ENCODE peak calls at places on chromosomes 11 and 22, in five cellular contexts. R is fibroblast of mammary gland, K is suprapubic skin, M is foreskin fibroblast, L is GM23338. I is an unnamed sample.

GRCh38 chr22:35330258-35330861 is 30.7 kb downstream of the TOM1 start:
- DNase-seq in R (peak), K (peak), M (peak), L (no peak), I (peak)

GRCh38 chr11:50246699-50247098 is 214.0 kb downstream of the OR4C45 start:
- DNase-seq in R (no peak), K (no peak), M (no peak), L (no peak), I (no peak)

GRCh38 chr22:19859861-19860510 is 5.3 kb upstream of the GNB1L start:
- DNase-seq in R (no peak), K (no peak), M (no peak), L (no peak), I (no peak)

GRCh38 chr11:23727821-23728220 is 769.0 kb upstream of the LUZP2 start:
- DNase-seq in R (peak), K (no peak), M (peak), L (no peak), I (peak)

GRCh38 chr11:69860796-69861445 is 41.7 kb upstream of the FGF3 start:
- DNase-seq in R (no peak), K (no peak), M (no peak), L (no peak), I (no peak)

GRCh38 chr11:111735262-111736116 is 30.7 kb downstream of the PPP2R1B start:
- DNase-seq in R (peak), K (peak), M (peak), L (no peak), I (peak)

GRCh38 chr22:31262369-31263133 is 29.7 kb downstream of the PIK3IP1 start:
- DNase-seq in R (no peak), K (no peak), M (no peak), L (no peak), I (no peak)

GRCh38 chr11:60840711-60841430 is 1.0 kb upstream of the CCDC86 start:
- DNase-seq in R (peak), K (no peak), M (peak), L (no peak), I (peak)

GRCh38 chr11:62536301-62536957 is 10.2 kb downstream of the AHNAK start:
- DNase-seq in R (no peak), K (no peak), M (no peak), L (peak), I (no peak)

GRCh38 chr11:112852141-112852853 is 108.9 kb upstream of the NCAM1 start:
- DNase-seq in R (peak), K (no peak), M (peak), L (no peak), I (peak)

GRCh38 chr22:24695958-24696511 is 78.5 kb downstream of the PIWIL3 start:
- DNase-seq in R (no peak), K (no peak), M (peak), L (peak), I (peak)

GRCh38 chr11:117457031-117457785 is 129.6 kb downstream of the CEP164 start:
- DNase-seq in R (no peak), K (no peak), M (no peak), L (no peak), I (no peak)

GRCh38 chr11:15179167-15179566 is 64.4 kb downstream of the INSC start:
- DNase-seq in R (peak), K (no peak), M (peak), L (no peak), I (peak)

GRCh38 chr11:18705651-18706281 is 7.2 kb downstream of the TMEM86A start:
- DNase-seq in R (no peak), K (peak), M (peak), L (peak), I (no peak)

GRCh38 chr11:66443602-66444001 is 5.0 kb upstream of the MRPL11 start:
- DNase-seq in R (peak), K (no peak), M (peak), L (no peak), I (peak)

GRCh38 chr22:36048911-36049677 is 20.5 kb upstream of the RBFOX2 start:
- DNase-seq in R (peak), K (no peak), M (peak), L (no peak), I (peak)

GRCh38 chr11:1157341-1157644 is 460 bp upstream of the MUC5AC start:
- DNase-seq in R (no peak), K (no peak), M (no peak), L (no peak), I (no peak)

GRCh38 chr22:36765943-36766450 is 9.9 kb downstream of the IFT27 start:
- DNase-seq in R (peak), K (peak), M (peak), L (no peak), I (peak)

GRCh38 chr11:75651218-75651617 is 17.6 kb downstream of the MAP6 start:
- DNase-seq in R (no peak), K (no peak), M (no peak), L (no peak), I (no peak)

GRCh38 chr22:44182591-44183588 is 2.2 kb downstream of the PARVG start:
- DNase-seq in R (no peak), K (no peak), M (no peak), L (no peak), I (no peak)

GRCh38 chr11:46675288-46675851 is 25.0 kb downstream of the ARHGAP1 start:
- DNase-seq in R (peak), K (peak), M (peak), L (no peak), I (peak)

GRCh38 chr22:27241430-27242110 is 560.0 kb downstream of the MN1 start:
- DNase-seq in R (no peak), K (no peak), M (no peak), L (no peak), I (no peak)

GRCh38 chr22:45310331-45311032 is 748 bp downstream of the FAM118A start:
- DNase-seq in R (no peak), K (peak), M (no peak), L (no peak), I (no peak)

GRCh38 chr11:7965386-7965785 is at the start of gene NLRP10:
- DNase-seq in R (peak), K (no peak), M (peak), L (no peak), I (peak)

GRCh38 chr11:10038916-10039315 is 255.1 kb downstream of the SBF2 start:
- DNase-seq in R (peak), K (no peak), M (peak), L (no peak), I (peak)

GRCh38 chr22:27642104-27642800 is 159.3 kb downstream of the MN1 start:
- DNase-seq in R (no peak), K (no peak), M (no peak), L (no peak), I (no peak)

GRCh38 chr11:101497292-101497691 is 86.5 kb downstream of the TRPC6 start:
- DNase-seq in R (no peak), K (no peak), M (no peak), L (no peak), I (no peak)

GRCh38 chr11:8283510-8284272 is 20.0 kb upstream of the LMO1 start:
- DNase-seq in R (no peak), K (no peak), M (peak), L (peak), I (no peak)

GRCh38 chr11:75499423-75500305 is 26.1 kb downstream of the GDPD5 start:
- DNase-seq in R (peak), K (peak), M (peak), L (no peak), I (peak)

GRCh38 chr11:116505466-116506247 is 267.1 kb downstream of the BUD13 start:
- DNase-seq in R (no peak), K (no peak), M (no peak), L (no peak), I (no peak)

GRCh38 chr11:70539360-70540095 is 141.2 kb downstream of the CTTN start:
- DNase-seq in R (no peak), K (no peak), M (no peak), L (no peak), I (no peak)

GRCh38 chr22:36986242-36986821 is 32.9 kb downstream of the TST start:
- DNase-seq in R (peak), K (no peak), M (peak), L (peak), I (peak)

GRCh38 chr11:114209904-114210303 is 86.3 kb upstream of the NNMT start:
- DNase-seq in R (no peak), K (no peak), M (no peak), L (no peak), I (no peak)

GRCh38 chr11:36057372-36058045 is 113.6 kb downstream of the LDLRAD3 start:
- DNase-seq in R (peak), K (no peak), M (no peak), L (no peak), I (peak)

GRCh38 chr11:3380706-3381570 is 2.0 kb upstream of the ZNF195 start:
- DNase-seq in R (peak), K (no peak), M (peak), L (peak), I (peak)

GRCh38 chr11:135074397-135074998 is 662.5 kb upstream of the B3GAT1 start:
- DNase-seq in R (peak), K (no peak), M (no peak), L (peak), I (peak)

GRCh38 chr11:75421035-75421602 is 11.9 kb downstream of the KLHL35 start:
- DNase-seq in R (no peak), K (peak), M (no peak), L (no peak), I (no peak)

GRCh38 chr11:62150887-62151736 is 27.3 kb downstream of the INCENP start:
- DNase-seq in R (no peak), K (peak), M (no peak), L (no peak), I (no peak)

GRCh38 chr11:45141631-45142030 is 4.8 kb upstream of the PRDM11 start:
- DNase-seq in R (no peak), K (no peak), M (no peak), L (no peak), I (no peak)

GRCh38 chr11:7270233-7270760 is 18.6 kb downstream of the SYT9 start:
- DNase-seq in R (no peak), K (no peak), M (no peak), L (no peak), I (no peak)

GRCh38 chr11:119055901-119056300 is 1.1 kb downstream of the HYOU1 start:
- DNase-seq in R (peak), K (no peak), M (peak), L (peak), I (peak)

GRCh38 chr11:119054418-119054817 is 2.6 kb downstream of the HYOU1 start:
- DNase-seq in R (no peak), K (no peak), M (no peak), L (no peak), I (no peak)

GRCh38 chr11:119056397-119056999 is 507 bp downstream of the HYOU1 start:
- DNase-seq in R (no peak), K (peak), M (peak), L (peak), I (peak)

GRCh38 chr11:119061256-119061655 is 4.3 kb upstream of the HYOU1 start:
- DNase-seq in R (no peak), K (no peak), M (no peak), L (no peak), I (no peak)

DNA sequence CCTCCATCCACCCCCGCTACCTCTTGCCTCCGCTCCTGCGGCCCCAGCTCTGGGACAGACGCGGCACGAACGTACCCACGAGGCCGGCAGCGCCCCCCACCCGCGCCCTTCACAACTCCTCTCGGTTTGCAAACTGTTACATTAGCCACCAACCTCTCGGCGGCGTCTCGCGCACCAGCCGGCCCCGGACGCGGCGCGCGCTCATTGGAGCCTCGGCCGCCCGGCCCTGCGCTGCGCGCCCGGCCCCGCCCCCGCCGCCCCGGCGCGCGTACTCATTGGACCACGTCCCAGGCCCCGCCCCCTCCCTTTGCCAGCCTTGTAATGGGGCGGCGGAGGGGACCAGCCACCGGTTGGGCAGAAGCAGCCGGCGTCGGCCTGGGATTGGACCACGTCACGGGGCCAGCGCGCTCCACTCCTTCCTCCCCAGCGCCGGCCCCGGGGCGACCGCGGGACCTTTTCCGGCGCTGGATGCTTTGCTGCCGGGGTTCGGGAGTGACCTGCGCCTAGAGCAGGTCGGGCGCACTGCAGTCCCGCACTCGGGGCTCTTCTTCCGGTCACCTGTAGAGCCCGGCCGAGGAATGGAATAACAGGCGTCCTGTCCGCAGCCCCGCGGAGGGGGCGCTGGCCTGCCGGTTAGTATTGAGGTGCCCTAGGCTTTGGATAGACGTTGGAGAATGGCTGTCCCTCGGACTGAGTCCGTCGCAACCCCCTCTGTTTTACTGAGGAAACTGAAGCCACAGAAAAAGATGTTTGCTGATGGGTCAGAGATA is at the start of gene HYOU1:
- DNase-seq in R (peak), K (peak), M (peak), L (peak), I (peak)
- TF ChIP-seq CTCF in R (peak), K (peak), M (peak), L (peak), I (peak)

GRCh38 chr11:120212926-120213325 is 2.1 kb downstream of the OAF start:
- DNase-seq in R (no peak), K (no peak), M (peak), L (no peak), I (no peak)
- H3K4me3 ChIP-seq in R (peak), K (peak), M (peak), L (peak), I (peak)

GRCh38 chr11:104991994-104992393 is 23.6 kb upstream of the CASP4 start:
- DNase-seq in R (no peak), K (no peak), M (no peak), L (no peak), I (no peak)

GRCh38 chr11:104992781-104993180 is 24.4 kb upstream of the CASP4 start:
- DNase-seq in R (no peak), K (no peak), M (no peak), L (no peak), I (no peak)

GRCh38 chr11:104999716-105000115 is 23.3 kb downstream of the CASP5 start:
- DNase-seq in R (no peak), K (no peak), M (no peak), L (no peak), I (no peak)

GRCh38 chr11:104997288-104997687 is 25.7 kb downstream of the CASP5 start:
- DNase-seq in R (peak), K (no peak), M (no peak), L (no peak), I (peak)

DNA sequence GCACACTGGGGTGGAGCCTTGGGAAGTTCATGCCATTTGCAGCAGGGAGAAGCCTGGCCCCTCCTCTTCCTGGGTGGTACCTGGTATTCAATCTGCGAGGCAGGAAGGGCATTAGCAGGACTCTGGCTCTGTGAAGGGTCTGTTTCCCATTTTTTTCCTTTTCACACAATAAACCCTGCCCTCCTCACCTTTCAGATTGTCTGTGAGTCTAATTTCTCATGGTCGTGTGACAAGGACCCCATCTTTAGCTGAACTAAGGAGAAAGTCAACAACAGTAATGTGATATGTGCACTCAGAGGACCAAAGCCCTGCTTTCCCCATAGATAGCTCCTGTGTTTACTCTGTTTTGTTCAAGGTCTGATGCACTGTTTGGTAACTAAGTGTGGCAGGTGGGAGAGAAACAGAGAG is 26.6 kb upstream of the CASP4 start:
- DNase-seq in R (no peak), K (no peak), M (no peak), L (no peak), I (no peak)
- TF ChIP-seq CTCF in R (no peak), K (no peak), M (no peak), L (no peak), I (no peak)

DNA sequence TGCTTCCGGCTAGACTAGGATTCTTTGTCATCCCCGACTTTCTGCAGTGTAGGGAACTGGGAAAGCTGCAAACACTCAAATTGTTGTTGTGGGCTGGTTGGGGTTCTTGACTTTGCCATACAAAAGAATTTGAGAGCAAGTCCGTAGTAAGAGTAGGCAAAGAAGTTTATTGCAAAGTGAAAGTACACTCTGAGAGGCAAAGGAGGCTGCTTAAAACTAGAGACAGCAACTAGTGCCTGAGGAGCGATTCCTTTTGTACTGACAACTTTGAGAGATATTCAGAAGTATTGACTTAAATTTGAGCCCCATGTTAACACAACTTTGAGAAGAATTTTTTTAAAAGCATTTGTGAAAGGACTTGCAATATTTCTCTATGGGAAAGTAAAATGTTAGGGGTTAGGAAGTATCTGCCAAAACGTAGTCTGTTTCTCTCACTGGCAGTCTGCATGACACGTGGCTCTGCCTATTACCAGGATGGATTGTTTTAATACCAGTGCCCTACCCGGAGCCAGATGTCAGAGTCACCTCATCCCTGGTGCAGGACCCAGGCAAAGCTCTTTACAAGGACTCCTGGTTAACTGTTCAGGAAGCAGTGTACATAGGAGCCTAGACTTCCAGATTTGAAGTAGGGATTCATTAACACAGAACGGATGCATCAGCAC is 85.0 kb upstream of the CLPB start:
- DNase-seq in R (no peak), K (no peak), M (peak), L (no peak), I (peak)
- H3K4me3 ChIP-seq in R (no peak), K (peak), M (peak), L (no peak), I (no peak)

GRCh38 chr11:122721964-122722266 is 66.4 kb downstream of the UBASH3B start:
- DNase-seq in R (peak), K (no peak), M (peak), L (no peak), I (peak)

GRCh38 chr11:122724520-122724919 is 69.0 kb downstream of the UBASH3B start:
- DNase-seq in R (no peak), K (no peak), M (peak), L (peak), I (peak)

GRCh38 chr11:122721201-122721963 is 65.9 kb downstream of the UBASH3B start:
- DNase-seq in R (peak), K (no peak), M (no peak), L (no peak), I (no peak)

GRCh38 chr11:122723106-122723505 is 67.6 kb downstream of the UBASH3B start:
- DNase-seq in R (peak), K (no peak), M (peak), L (no peak), I (peak)

GRCh38 chr11:122723576-122723975 is 68.1 kb downstream of the UBASH3B start:
- DNase-seq in R (no peak), K (no peak), M (no peak), L (no peak), I (no peak)
- TF ChIP-seq CTCF in R (no peak), K (no peak), M (no peak), L (no peak), I (no peak)

GRCh38 chr22:49134076-49134475 is 693.6 kb downstream of the BRD1 start:
- DNase-seq in R (no peak), K (no peak), M (no peak), L (no peak), I (no peak)
- H3K4me3 ChIP-seq in R (no peak), K (no peak), M (no peak), L (no peak), I (no peak)

GRCh38 chr22:20953342-20953608 is 13.8 kb upstream of the AIFM3 start:
- DNase-seq in R (no peak), K (no peak), M (no peak), L (no peak), I (no peak)
- TF ChIP-seq CTCF in R (no peak), K (no peak), M (no peak), L (no peak), I (no peak)